ENCODE peak calls at places on chromosome 2, in nine cellular contexts. T, D, P, Z, C, S, O, L and N are unnamed samples.
A peak's percentile ranks its signal among the peaks of the same experiment; 100 is the strongest.

GRCh38 chr2:120963997-120964396 is 228.3 kb downstream of the GLI2 start:
- DNase-seq in T (no peak), D (no peak), P (no peak), Z (peak; percentile 24), C (no peak), S (no peak), O (no peak), L (no peak), N (no peak)

GRCh38 chr2:201396595-201396994 is 39.5 kb upstream of the FLACC1 start:
- DNase-seq in T (no peak), D (no peak), P (no peak), Z (peak; percentile 40), C (no peak), S (no peak), O (no peak), L (peak; percentile 49), N (no peak)

GRCh38 chr2:224038049-224038829 is 847 bp downstream of the SERPINE2 start:
- DNase-seq in T (no peak), D (peak; percentile 32), P (no peak), Z (peak; percentile 52), C (peak; percentile 11), S (peak; percentile 32), O (peak; percentile 16), L (peak; percentile 61), N (peak; percentile 43)

GRCh38 chr2:2170861-2171260 is 160.2 kb downstream of the MYT1L start:
- DNase-seq in T (no peak), D (no peak), P (no peak), Z (no peak), C (no peak), S (no peak), O (no peak), L (no peak), N (no peak)

GRCh38 chr2:238573065-238573778 is 146.5 kb downstream of the ASB1 start:
- DNase-seq in T (no peak), D (no peak), P (no peak), Z (peak; percentile 9), C (peak; percentile 18), S (no peak), O (no peak), L (peak; percentile 26), N (no peak)

GRCh38 chr2:46067501-46068292 is 229.5 kb upstream of the EPAS1 start:
- DNase-seq in T (peak; percentile 93), D (no peak), P (no peak), Z (peak; percentile 99), C (no peak), S (no peak), O (peak; percentile 98), L (peak; percentile 91), N (peak; percentile 95)

GRCh38 chr2:15259356-15259756 is 301.8 kb downstream of the NBAS start:
- DNase-seq in T (no peak), D (no peak), P (no peak), Z (no peak), C (no peak), S (no peak), O (no peak), L (no peak), N (peak; percentile 10)

GRCh38 chr2:120013569-120014223 is 819 bp downstream of the EPB41L5 start:
- DNase-seq in T (no peak), D (no peak), P (no peak), Z (peak; percentile 15), C (peak; percentile 46), S (peak; percentile 29), O (peak; percentile 44), L (no peak), N (no peak)

GRCh38 chr2:35347561-35347960 is 1008.0 kb upstream of the CRIM1 start:
- DNase-seq in T (no peak), D (no peak), P (no peak), Z (no peak), C (no peak), S (no peak), O (no peak), L (no peak), N (no peak)

GRCh38 chr2:27303093-27304025 is 4.9 kb downstream of the UCN start:
- DNase-seq in T (no peak), D (peak; percentile 60), P (peak; percentile 60), Z (peak; percentile 83), C (peak; percentile 57), S (no peak), O (peak; percentile 69), L (peak; percentile 80), N (peak; percentile 56)

GRCh38 chr2:8300216-8300615 is 381.6 kb upstream of the ID2 start:
- DNase-seq in T (no peak), D (no peak), P (no peak), Z (no peak), C (peak; percentile 47), S (no peak), O (no peak), L (no peak), N (no peak)

GRCh38 chr2:161104054-161104553 is 56.1 kb upstream of the TANK start:
- DNase-seq in T (no peak), D (no peak), P (no peak), Z (peak; percentile 33), C (no peak), S (no peak), O (no peak), L (no peak), N (no peak)

GRCh38 chr2:144372484-144373195 is 147.3 kb downstream of the ZEB2 start:
- DNase-seq in T (no peak), D (no peak), P (no peak), Z (peak; percentile 51), C (no peak), S (peak; percentile 24), O (no peak), L (no peak), N (no peak)

GRCh38 chr2:45821558-45822271 is 170.2 kb downstream of the PRKCE start:
- DNase-seq in T (no peak), D (peak; percentile 90), P (no peak), Z (peak; percentile 82), C (no peak), S (peak; percentile 46), O (no peak), L (peak; percentile 62), N (peak; percentile 76)

GRCh38 chr2:51782874-51783765 is 751.2 kb upstream of the NRXN1 start:
- DNase-seq in T (no peak), D (no peak), P (no peak), Z (peak; percentile 29), C (no peak), S (no peak), O (no peak), L (peak; percentile 16), N (peak; percentile 15)

GRCh38 chr2:26521054-26521912 is 43.4 kb upstream of the OTOF start:
- DNase-seq in T (no peak), D (no peak), P (no peak), Z (peak; percentile 27), C (peak; percentile 19), S (no peak), O (no peak), L (peak; percentile 69), N (no peak)

GRCh38 chr2:169928463-169928864 is 101.2 kb downstream of the UBR3 start:
- DNase-seq in T (peak; percentile 16), D (no peak), P (peak; percentile 10), Z (peak; percentile 77), C (no peak), S (no peak), O (peak; percentile 58), L (peak; percentile 62), N (peak; percentile 67)
- TF ChIP-seq CTCF in T (peak; percentile 60), D (peak; percentile 20), P (peak; percentile 27), Z (peak; percentile 50), C (peak; percentile 79), S (peak; percentile 76), O (peak; percentile 25), L (peak; percentile 69), N (peak; percentile 53)

DNA sequence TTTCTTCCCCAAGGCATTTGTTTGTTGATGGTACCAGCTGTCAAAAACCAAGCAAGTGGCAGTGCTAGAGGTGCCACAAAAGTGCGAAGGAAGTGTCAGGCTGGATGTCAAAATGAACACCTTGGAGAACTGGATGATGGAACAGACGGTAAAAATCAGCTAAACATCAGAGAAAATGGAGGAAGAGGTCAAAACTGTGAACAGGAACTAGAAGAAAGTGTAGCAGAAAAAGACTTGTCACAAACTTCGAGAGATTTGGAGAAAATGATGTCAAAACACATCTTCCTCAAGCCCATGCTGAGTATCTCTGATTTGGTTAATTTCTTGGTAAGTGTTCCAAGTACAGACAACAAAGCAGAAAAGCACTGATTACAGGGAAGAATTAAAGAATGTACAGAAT is 25.3 kb upstream of the CEP68 start:
- DNase-seq in T (no peak), D (no peak), P (no peak), Z (no peak), C (no peak), S (no peak), O (no peak), L (no peak), N (no peak)
- H3K4me3 ChIP-seq in T (no peak overlapping the region), D (no peak overlapping the region), P (no peak overlapping the region), Z (no peak overlapping the region), C (no peak overlapping the region), S (no peak overlapping the region), O (no peak overlapping the region), L (no peak overlapping the region), N (no peak overlapping the region)

GRCh38 chr2:241508240-241508509 is 209 bp downstream of the STK25 start:
- DNase-seq in T (no peak), D (peak; percentile 65), P (no peak), Z (no peak), C (no peak), S (no peak), O (no peak), L (no peak), N (no peak)
- TF ChIP-seq CTCF in T (no peak), D (no peak), P (no peak), Z (no peak), C (no peak), S (peak; percentile 8), O (no peak), L (no peak), N (no peak)

DNA sequence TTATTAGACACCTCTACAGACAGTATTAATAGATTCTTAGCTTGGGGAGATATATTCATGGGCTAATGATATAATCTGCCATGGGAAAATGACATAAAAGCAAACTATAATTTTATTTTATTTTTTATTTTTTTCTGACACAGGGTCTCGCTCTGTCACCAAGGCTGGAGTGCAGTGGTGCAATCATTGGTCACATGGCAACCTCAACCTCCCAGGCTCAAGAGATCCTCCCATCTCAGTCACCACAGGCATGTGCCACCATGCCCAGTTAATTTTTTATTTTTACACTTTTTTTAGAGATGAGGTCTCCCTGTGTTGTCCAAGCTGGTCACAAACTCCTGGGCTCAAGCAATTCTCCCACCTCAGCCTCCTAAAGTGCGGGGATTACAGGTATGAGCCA is 39.3 kb downstream of the RTN4 start:
- DNase-seq in T (no peak), D (peak; percentile 37), P (no peak), Z (peak; percentile 45), C (no peak), S (no peak), O (no peak), L (peak; percentile 37), N (no peak)
- H3K4me3 ChIP-seq in T (no peak overlapping the region), D (no peak overlapping the region), P (no peak overlapping the region), Z (no peak overlapping the region), C (peak overlapping the region; percentile 3), S (no peak overlapping the region), O (no peak overlapping the region), L (peak overlapping the region; percentile 4), N (no peak overlapping the region)

GRCh38 chr2:10392951-10393647 is 55.0 kb downstream of the ODC1 start:
- DNase-seq in T (no peak), D (no peak), P (no peak), Z (no peak), C (no peak), S (no peak), O (no peak), L (no peak), N (no peak)
- TF ChIP-seq CTCF in T (no peak), D (no peak), P (no peak), Z (no peak), C (no peak), S (no peak), O (no peak), L (no peak), N (no peak)